ENCODE peak calls at places on chromosomes 11 and 22, in nine cellular contexts. Q is bronchial epithelial cell, T is fibroblast of lung, G is stomach, B is GM12864, J is MCF 10A, K is cardiac fibroblast, U is PC-9, S is AG04450. V is an unnamed sample.

GRCh38 chr11:134170909-134171281 is 52.9 kb downstream of the NCAPD3 start:
- DNase-seq in S (peak; percentile 2), Q (no peak), K (peak; percentile 29), U (no peak), B (no peak), J (no peak), G (no peak), T (peak; percentile 9), V (no peak)

GRCh38 chr11:2580061-2580421 is 119.8 kb downstream of the KCNQ1OT1 start:
- DNase-seq in Q (no peak), T (no peak), B (no peak), U (no peak), J (no peak), S (no peak), G (peak; percentile 23), K (no peak), V (no peak)

GRCh38 chr11:45252134-45252856 is 33.8 kb downstream of the SYT13 start:
- DNase-seq in U (peak; percentile 38), B (no peak), J (peak; percentile 73), Q (peak; percentile 26), S (no peak), T (peak; percentile 19), K (peak; percentile 35), G (peak; percentile 80), V (peak; percentile 54)

GRCh38 chr11:26332572-26332915 is 614 bp downstream of the ANO3 start:
- DNase-seq in G (no peak), S (no peak), U (no peak), Q (no peak), B (no peak), K (peak; percentile 73), J (no peak), T (peak; percentile 63), V (no peak)

GRCh38 chr22:33869946-33870345 is 50.3 kb downstream of the LARGE1 start:
- DNase-seq in B (no peak), T (peak; percentile 65), G (no peak), J (no peak), K (no peak), S (no peak), Q (no peak), U (no peak), V (no peak)

GRCh38 chr11:59208956-59209355 is 3.8 kb downstream of the MPEG1 start:
- DNase-seq in T (no peak), K (no peak), Q (peak; percentile 33), J (no peak), G (no peak), B (no peak), S (no peak), U (no peak), V (peak; percentile 15)

GRCh38 chr11:57762235-57762866 is 749 bp downstream of the CTNND1 start:
- DNase-seq in T (no peak), G (no peak), Q (no peak), S (no peak), K (no peak), U (no peak), B (no peak), J (peak; percentile 46), V (no peak)

GRCh38 chr11:33708970-33709369 is 8.3 kb upstream of the C11orf91 start:
- DNase-seq in Q (no peak), T (no peak), B (no peak), G (no peak), S (no peak), K (no peak), J (no peak), U (no peak), V (no peak)

GRCh38 chr11:32070707-32071106 is 20.2 kb upstream of the RCN1 start:
- DNase-seq in T (no peak), G (no peak), K (no peak), B (no peak), U (no peak), J (no peak), Q (no peak), S (no peak), V (no peak)

GRCh38 chr11:124474779-124475178 is 29.3 kb upstream of the OR8B8 start:
- DNase-seq in B (no peak), U (no peak), S (no peak), T (no peak), J (no peak), Q (no peak), G (no peak), K (no peak), V (no peak)

GRCh38 chr11:120462825-120463224 is 48.7 kb upstream of the GRIK4 start:
- DNase-seq in G (no peak), S (peak; percentile 30), K (no peak), T (peak; percentile 65), Q (no peak), J (no peak), B (no peak), U (no peak), V (no peak)

GRCh38 chr22:49643998-49644397 is 183.7 kb downstream of the BRD1 start:
- DNase-seq in K (no peak), J (no peak), G (no peak), U (no peak), S (no peak), B (no peak), T (no peak), Q (no peak), V (no peak)

GRCh38 chr11:116185551-116185950 is 587.2 kb downstream of the BUD13 start:
- DNase-seq in K (no peak), U (no peak), G (no peak), J (no peak), S (no peak), B (no peak), T (no peak), Q (no peak), V (no peak)

GRCh38 chr11:111759778-111760407 is 6.3 kb downstream of the PPP2R1B start:
- DNase-seq in G (no peak), Q (no peak), J (no peak), K (no peak), U (no peak), T (no peak), S (no peak), B (no peak), V (no peak)

GRCh38 chr22:32469799-32470212 is 4.8 kb upstream of the FBXO7 start:
- DNase-seq in Q (peak; percentile 47), K (peak; percentile 58), S (peak; percentile 32), J (no peak), U (no peak), B (no peak), T (peak; percentile 63), G (no peak), V (no peak)

GRCh38 chr11:94396282-94396681 is 4.9 kb downstream of the GPR83 start:
- DNase-seq in T (no peak), G (no peak), Q (no peak), U (no peak), K (no peak), J (no peak), S (no peak), B (no peak), V (no peak)

GRCh38 chr22:50282361-50283144 is 12.4 kb upstream of the MAPK11 start:
- DNase-seq in T (peak; percentile 48), J (peak; percentile 84), Q (peak; percentile 93), K (peak; percentile 51), S (no peak), G (peak; percentile 91), B (no peak), U (peak; percentile 93), V (no peak)

DNA sequence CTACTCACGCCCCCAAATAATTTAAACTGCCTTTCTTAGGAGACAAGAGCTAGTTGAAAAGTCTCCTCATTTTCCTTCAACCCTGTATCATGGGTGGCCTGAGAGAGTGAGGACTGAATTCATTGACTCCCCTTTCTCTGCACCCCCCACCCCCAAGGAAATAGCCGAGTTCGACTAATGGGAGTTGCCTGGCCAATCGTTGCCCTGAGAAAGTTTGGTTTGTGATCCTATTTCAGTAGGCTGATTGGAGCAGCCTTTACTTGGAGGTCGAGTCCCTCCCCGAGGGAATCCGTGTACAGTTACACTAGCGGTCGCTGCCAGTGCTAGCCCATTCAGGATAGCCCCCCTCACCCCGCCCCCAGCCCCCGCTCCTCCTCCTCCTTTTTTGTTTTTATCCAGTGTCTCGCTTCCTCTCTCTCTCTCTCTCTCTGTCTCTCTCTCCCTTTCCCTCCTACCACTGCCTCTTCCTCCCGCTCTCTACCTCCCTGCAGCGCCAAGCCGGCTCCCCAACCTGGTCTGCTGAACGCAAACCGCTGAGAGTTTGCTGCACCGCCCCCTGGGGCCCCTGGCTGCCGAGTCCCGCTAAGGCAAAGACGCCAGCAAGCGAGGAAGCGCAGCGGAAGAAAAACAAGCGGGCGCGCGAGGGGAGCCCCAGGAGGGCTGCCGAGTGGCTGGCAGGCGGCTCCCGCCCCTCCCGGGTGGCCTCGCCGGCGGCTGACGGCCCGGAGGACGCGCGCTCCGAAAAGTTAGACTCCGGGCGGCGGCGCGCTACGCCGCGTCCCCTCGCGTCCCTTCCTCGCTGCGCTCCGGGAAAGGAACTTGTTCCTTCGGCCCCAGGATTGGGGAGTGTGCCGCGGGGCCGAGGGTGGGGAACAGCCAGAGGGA is at the start of gene GRAMD1B:
- DNase-seq in Q (peak; percentile 6), G (peak; percentile 47), K (peak; percentile 65), U (peak; percentile 20), T (peak; percentile 25), S (peak; percentile 30), J (no peak), B (no peak), V (peak; percentile 87)
- TF ChIP-seq CTCF in Q (peak; percentile 15), G (no peak), K (peak; percentile 21), U (no peak), T (peak; percentile 4), S (peak; percentile 38), J (no peak), B (peak; percentile 20), V (no peak)

GRCh38 chr11:84722583-84723108 is 904.5 kb downstream of the DLG2 start:
- DNase-seq in G (no peak), S (no peak), Q (no peak), U (no peak), K (no peak), J (no peak), B (no peak), T (no peak), V (no peak)
- TF ChIP-seq CTCF in G (no peak), S (peak; percentile 2), Q (no peak), U (no peak), K (no peak), J (no peak), B (no peak), T (no peak), V (no peak)

DNA sequence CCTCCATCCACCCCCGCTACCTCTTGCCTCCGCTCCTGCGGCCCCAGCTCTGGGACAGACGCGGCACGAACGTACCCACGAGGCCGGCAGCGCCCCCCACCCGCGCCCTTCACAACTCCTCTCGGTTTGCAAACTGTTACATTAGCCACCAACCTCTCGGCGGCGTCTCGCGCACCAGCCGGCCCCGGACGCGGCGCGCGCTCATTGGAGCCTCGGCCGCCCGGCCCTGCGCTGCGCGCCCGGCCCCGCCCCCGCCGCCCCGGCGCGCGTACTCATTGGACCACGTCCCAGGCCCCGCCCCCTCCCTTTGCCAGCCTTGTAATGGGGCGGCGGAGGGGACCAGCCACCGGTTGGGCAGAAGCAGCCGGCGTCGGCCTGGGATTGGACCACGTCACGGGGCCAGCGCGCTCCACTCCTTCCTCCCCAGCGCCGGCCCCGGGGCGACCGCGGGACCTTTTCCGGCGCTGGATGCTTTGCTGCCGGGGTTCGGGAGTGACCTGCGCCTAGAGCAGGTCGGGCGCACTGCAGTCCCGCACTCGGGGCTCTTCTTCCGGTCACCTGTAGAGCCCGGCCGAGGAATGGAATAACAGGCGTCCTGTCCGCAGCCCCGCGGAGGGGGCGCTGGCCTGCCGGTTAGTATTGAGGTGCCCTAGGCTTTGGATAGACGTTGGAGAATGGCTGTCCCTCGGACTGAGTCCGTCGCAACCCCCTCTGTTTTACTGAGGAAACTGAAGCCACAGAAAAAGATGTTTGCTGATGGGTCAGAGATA is at the start of gene HYOU1:
- DNase-seq in J (peak; percentile 97), U (peak; percentile 98), T (peak; percentile 95), S (peak; percentile 86), B (peak; percentile 86), Q (peak; percentile 83), G (peak; percentile 99), K (peak; percentile 97), V (peak; percentile 100)
- TF ChIP-seq CTCF in J (peak; percentile 29), U (peak; percentile 41), T (peak; percentile 15), S (peak; percentile 39), B (peak; percentile 13), Q (peak; percentile 29), G (no peak), K (peak; percentile 29), V (no peak)

GRCh38 chr11:65891180-65892136 is 985 bp downstream of the CCDC85B start:
- DNase-seq in U (peak; percentile 58), B (no peak), Q (no peak), J (peak; percentile 41), K (peak; percentile 65), S (no peak), T (peak; percentile 37), G (no peak), V (peak; percentile 71)
- TF ChIP-seq CTCF in U (peak; percentile 35), B (peak; percentile 57), Q (peak; percentile 24), J (no peak), K (peak; percentile 17), S (peak; percentile 30), T (peak; percentile 7), G (no peak), V (peak; percentile 37)